ENCODE peak calls at places on chromosomes 11 and 22, in ten cellular contexts. Q is cardiac fibroblast, S is astrocyte of the cerebellum, D is prostate gland, M is AG04450, Z is fibroblast of pulmonary artery, V is dorsolateral prefrontal cortex, O is AG09319, C is fibroblast of lung, K is Peyer's patch. X is an unnamed sample.

GRCh38 chr11:134883484-134883883 is 471.4 kb upstream of the B3GAT1 start:
- DNase-seq in S (no peak), C (no peak), Q (no peak), V (no peak), M (no peak), O (no peak), Z (no peak), D (no peak), K (no peak), X (no peak)

GRCh38 chr11:69657911-69658605 is 17.1 kb downstream of the LTO1 start:
- DNase-seq in Z (peak), K (peak), V (no peak), D (no peak), M (no peak), C (no peak), O (no peak), S (no peak), Q (no peak), X (no peak)

GRCh38 chr11:27296406-27296994 is 66.5 kb downstream of the CCDC34 start:
- DNase-seq in O (peak), Z (peak), C (peak), S (peak), M (no peak), D (peak), V (no peak), K (no peak), Q (peak), X (no peak)

GRCh38 chr11:2187267-2187707 is 15.7 kb upstream of the TH start:
- DNase-seq in K (no peak), Z (no peak), Q (no peak), S (no peak), V (no peak), O (no peak), C (no peak), D (no peak), M (no peak), X (no peak)

GRCh38 chr22:40567106-40567505 is 69.4 kb downstream of the MRTFA start:
- DNase-seq in O (no peak), K (no peak), Q (no peak), C (no peak), Z (peak), V (no peak), S (peak), M (peak), D (no peak), X (no peak)

GRCh38 chr11:134050541-134051383 is 18.1 kb upstream of the JAM3 start:
- DNase-seq in V (peak), C (peak), S (no peak), D (peak), K (peak), M (no peak), Z (peak), Q (peak), O (no peak), X (peak)

GRCh38 chr11:342328-342727 is 21.7 kb upstream of the IFITM3 start:
- DNase-seq in O (no peak), M (no peak), Q (no peak), Z (no peak), C (no peak), K (no peak), S (no peak), V (no peak), D (no peak), X (no peak)

GRCh38 chr22:17091851-17092250 is 7.1 kb downstream of the IL17RA start:
- DNase-seq in Z (no peak), M (no peak), D (no peak), K (peak), O (no peak), V (no peak), S (no peak), C (no peak), Q (no peak), X (no peak)

GRCh38 chr11:47132490-47132889 is 44.2 kb downstream of the ARFGAP2 start:
- DNase-seq in D (no peak), O (no peak), S (no peak), M (no peak), Z (no peak), V (no peak), Q (no peak), K (no peak), C (no peak), X (no peak)

GRCh38 chr22:44050766-44051747 is 27.0 kb downstream of the PARVB start:
- DNase-seq in K (no peak), M (no peak), Q (no peak), V (no peak), Z (no peak), D (no peak), S (no peak), C (no peak), O (no peak), X (no peak)

GRCh38 chr11:13055200-13055599 is 46.1 kb downstream of the RASSF10 start:
- DNase-seq in S (no peak), M (no peak), Q (no peak), V (no peak), K (no peak), C (no peak), O (no peak), Z (no peak), D (no peak), X (no peak)

GRCh38 chr22:20238567-20239062 is 29.5 kb downstream of the RTN4R start:
- DNase-seq in O (no peak), C (no peak), S (no peak), V (no peak), K (peak), Q (no peak), M (no peak), D (peak), Z (no peak), X (no peak)

GRCh38 chr11:86876716-86877234 is 76.4 kb downstream of the PRSS23 start:
- DNase-seq in Q (no peak), O (no peak), C (no peak), D (no peak), M (no peak), Z (no peak), V (no peak), S (no peak), K (no peak), X (no peak)

GRCh38 chr11:122578168-122578825 is 77.2 kb upstream of the UBASH3B start:
- DNase-seq in D (no peak), S (no peak), Z (no peak), V (no peak), O (no peak), K (no peak), M (no peak), C (peak), Q (no peak), X (no peak)
- TF ChIP-seq CTCF in D (no peak), S (no peak), Z (peak), V (no peak), O (peak), K (no peak), M (peak), C (no peak), Q (no peak), X (no peak)

DNA sequence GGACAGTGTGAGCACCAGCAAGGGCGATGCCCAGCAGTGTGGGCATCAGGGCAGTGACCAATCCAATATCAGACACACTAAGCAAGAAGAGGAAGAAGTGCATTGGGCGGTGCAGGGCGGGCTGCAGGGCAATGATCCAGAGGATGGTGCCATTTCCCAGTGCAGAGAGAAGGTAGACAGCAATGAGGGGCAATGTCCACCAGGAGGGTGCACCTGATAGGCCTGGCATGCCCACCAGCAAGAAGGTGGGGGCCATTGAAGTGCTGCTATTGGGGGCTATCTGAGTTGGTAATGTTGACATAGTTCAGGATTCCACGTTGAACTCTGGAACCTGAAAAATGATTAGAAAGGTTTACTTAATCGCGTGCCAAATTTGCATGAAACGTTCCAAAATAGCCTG is at the start of gene OR51S1:
- DNase-seq in O (no peak), Z (no peak), V (no peak), M (no peak), D (no peak), Q (no peak), K (no peak), S (no peak), C (no peak), X (no peak)
- TF ChIP-seq CTCF in O (no peak), Z (no peak), V (no peak), M (no peak), D (no peak), Q (no peak), K (no peak), S (no peak), C (no peak), X (no peak)

GRCh38 chr11:4146765-4147098 is 52.1 kb downstream of the RRM1 start:
- DNase-seq in S (no peak), D (no peak), M (no peak), K (no peak), Q (no peak), C (no peak), Z (no peak), V (no peak), O (no peak), X (no peak)
- TF ChIP-seq CTCF in S (no peak), D (no peak), M (no peak), K (no peak), Q (no peak), C (no peak), Z (no peak), V (no peak), O (no peak), X (no peak)

DNA sequence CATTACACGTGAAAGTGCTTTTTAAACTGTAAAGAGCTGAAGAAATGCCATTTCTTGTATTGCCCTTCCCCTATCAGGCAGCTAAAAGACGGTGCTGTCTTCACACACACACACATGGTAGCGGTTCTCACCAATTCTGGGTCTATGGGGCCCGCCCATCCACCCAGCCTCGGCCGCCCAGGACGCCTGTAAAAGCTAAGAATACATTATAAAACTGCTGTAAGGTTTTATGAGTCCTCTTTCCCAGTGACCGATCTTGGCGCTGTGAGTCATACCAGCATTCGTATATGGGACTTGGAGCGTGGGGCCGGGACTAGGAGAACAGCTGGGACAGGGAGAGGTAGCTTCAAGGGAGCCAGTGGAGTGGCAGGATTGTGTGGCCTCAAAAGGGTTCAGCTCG is 149.7 kb upstream of the CADM1 start:
- DNase-seq in V (no peak), K (no peak), D (peak), Z (no peak), Q (no peak), S (no peak), M (no peak), C (no peak), O (no peak), X (no peak)
- TF ChIP-seq CTCF in V (no peak), K (no peak), D (no peak), Z (no peak), Q (no peak), S (no peak), M (no peak), C (no peak), O (no peak), X (no peak)

GRCh38 chr11:65260756-65261590 is 789 bp upstream of the POLA2 start:
- DNase-seq in V (no peak), D (no peak), K (no peak), Z (no peak), Q (no peak), S (no peak), M (no peak), C (no peak), O (no peak), X (no peak)

GRCh38 chr11:65261591-65262380 is at the start of gene POLA2:
- DNase-seq in C (peak), Z (peak), V (peak), Q (peak), S (peak), O (peak), K (peak), D (peak), M (peak), X (peak)

GRCh38 chr11:65262775-65263174 is 1.0 kb downstream of the POLA2 start:
- DNase-seq in V (no peak), S (no peak), C (no peak), D (no peak), M (no peak), Z (no peak), Q (no peak), K (no peak), O (no peak), X (no peak)

GRCh38 chr11:65262381-65262680 is 569 bp downstream of the POLA2 start:
- DNase-seq in O (no peak), S (no peak), V (no peak), C (peak), K (no peak), Q (peak), Z (no peak), M (no peak), D (no peak), X (no peak)

DNA sequence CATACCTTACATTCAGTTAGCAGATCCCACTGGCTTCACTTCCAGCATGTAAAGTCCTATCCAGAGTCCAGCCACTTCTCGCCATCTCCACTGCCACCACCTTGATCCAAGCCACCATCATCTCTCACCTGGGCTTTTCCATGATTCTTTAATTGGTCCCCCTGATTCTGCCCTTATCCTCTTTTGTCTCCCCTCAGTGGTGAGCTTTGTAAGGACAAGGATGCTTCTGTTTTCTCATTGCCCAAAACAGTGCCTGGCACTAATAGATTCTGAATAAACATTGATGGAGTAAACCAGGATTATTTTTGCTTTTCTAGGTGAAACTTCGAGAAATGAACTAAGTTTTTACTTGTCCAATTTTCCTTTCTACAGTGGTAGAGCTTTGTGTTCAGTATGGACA is 4.4 kb downstream of the POLA2 start:
- DNase-seq in Q (no peak), M (no peak), V (no peak), D (no peak), C (peak), K (no peak), Z (peak), O (no peak), S (no peak), X (no peak)
- TF ChIP-seq CTCF in Q (peak), M (peak), V (no peak), D (no peak), C (no peak), K (peak), Z (peak), O (no peak), S (peak), X (no peak)

DNA sequence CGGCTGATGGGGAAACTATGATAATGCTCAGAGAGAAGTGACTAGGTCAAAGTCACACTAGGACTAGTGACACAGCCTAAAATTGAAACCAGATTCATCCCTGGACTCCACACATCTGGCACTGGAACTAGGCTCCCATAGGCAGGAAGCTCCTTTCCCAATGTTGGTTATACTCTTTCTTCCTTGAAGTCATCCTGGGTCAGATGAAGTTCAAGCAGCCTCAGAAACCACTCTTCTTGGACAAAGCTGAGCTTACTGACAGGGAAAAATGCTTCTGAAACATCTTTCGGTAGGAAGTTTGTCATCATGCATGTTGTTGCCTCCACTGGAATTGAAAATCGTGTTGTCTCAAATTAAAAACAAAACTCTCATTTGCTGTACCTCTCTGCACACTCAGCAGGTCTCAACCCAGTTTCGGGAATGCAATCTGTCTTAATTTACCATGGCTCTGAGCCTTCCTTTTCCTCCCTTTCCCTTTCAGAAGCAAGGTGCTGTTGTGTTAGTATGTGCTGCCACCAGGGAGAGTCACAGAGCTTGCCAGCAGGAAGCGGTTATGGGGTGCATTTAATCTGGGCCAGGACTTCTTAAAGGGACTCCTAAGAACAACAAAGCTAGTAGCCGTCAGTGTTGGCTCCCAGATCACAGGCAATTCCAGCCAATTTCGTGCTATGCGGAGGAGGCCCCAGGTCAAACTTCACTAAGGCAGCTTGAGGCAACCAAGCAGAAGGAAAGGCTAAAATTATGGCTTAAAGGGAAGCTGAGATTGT is 384.8 kb downstream of the TENM4 start:
- DNase-seq in S (peak), O (peak), Z (peak), K (no peak), M (no peak), D (no peak), Q (peak), V (no peak), C (peak), X (no peak)
- TF ChIP-seq CTCF in S (peak), O (peak), Z (peak), K (no peak), M (no peak), D (no peak), Q (no peak), V (no peak), C (peak), X (no peak)

DNA sequence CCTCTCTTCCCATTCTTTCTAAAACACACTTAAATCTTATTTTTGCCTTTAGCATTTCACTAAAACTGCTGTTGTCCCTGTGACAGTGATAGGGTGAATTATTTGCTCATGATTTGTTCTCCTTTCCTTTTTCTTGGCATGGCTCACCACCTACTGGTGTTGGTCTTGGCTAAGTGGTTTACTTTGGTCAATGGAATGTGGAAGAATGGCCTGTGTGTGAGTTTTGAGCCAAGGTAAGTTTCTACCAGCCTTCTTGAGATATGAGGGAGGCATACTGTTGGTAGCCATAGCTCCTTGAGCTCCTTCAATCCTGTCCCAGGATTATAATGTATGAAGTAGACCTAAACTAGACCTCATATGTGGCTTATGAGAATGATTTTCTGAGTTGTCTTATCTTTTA is 506.3 kb upstream of the RAG2 start:
- DNase-seq in Q (no peak), V (no peak), M (no peak), S (no peak), C (no peak), K (no peak), D (no peak), Z (no peak), O (no peak), X (no peak)
- TF ChIP-seq CTCF in Q (no peak), V (no peak), M (no peak), S (no peak), C (no peak), K (no peak), D (no peak), Z (no peak), O (no peak), X (no peak)

GRCh38 chr11:121953122-121953521 is 162.9 kb downstream of the BLID start:
- DNase-seq in O (no peak), Q (no peak), M (no peak), K (no peak), D (no peak), S (no peak), Z (no peak), V (no peak), C (no peak), X (no peak)

GRCh38 chr11:121946514-121946913 is 169.5 kb downstream of the BLID start:
- DNase-seq in Z (no peak), K (no peak), Q (no peak), M (no peak), C (no peak), D (no peak), O (no peak), S (no peak), V (no peak), X (no peak)

GRCh38 chr11:121950160-121950559 is 165.9 kb downstream of the BLID start:
- DNase-seq in S (no peak), K (no peak), Z (no peak), M (no peak), C (no peak), D (no peak), V (no peak), Q (no peak), O (no peak), X (no peak)
- TF ChIP-seq CTCF in S (no peak), K (no peak), Z (no peak), M (no peak), C (no peak), D (no peak), V (no peak), Q (no peak), O (no peak), X (no peak)

GRCh38 chr11:7319501-7319900 is 67.8 kb downstream of the SYT9 start:
- DNase-seq in S (no peak), C (no peak), M (no peak), Z (no peak), D (no peak), O (no peak), Q (no peak), V (no peak), K (no peak), X (no peak)
- TF ChIP-seq CTCF in S (no peak), C (no peak), M (no peak), Z (no peak), D (no peak), O (no peak), Q (no peak), V (no peak), K (no peak), X (no peak)

GRCh38 chr11:68354181-68354872 is 41.9 kb downstream of the LRP5 start:
- DNase-seq in Z (peak), Q (peak), V (no peak), K (peak), O (peak), M (peak), D (peak), S (peak), C (peak), X (peak)
- TF ChIP-seq CTCF in Z (no peak), Q (no peak), V (no peak), K (no peak), O (no peak), M (no peak), D (no peak), S (no peak), C (no peak), X (no peak)

X was measured in osteocyte.